ENCODE peak calls at places on chromosomes 6 and 20, in six cellular contexts. N, H, O, I, Y and K are unnamed samples.

GRCh38 chr20:24832518-24832917 is 116.6 kb upstream of the CST7 start:
- DNase-seq in N (no peak), I (no peak), H (no peak), Y (no peak), O (no peak), K (no peak)

GRCh38 chr20:15498926-15499325 is 1074.3 kb downstream of the KIF16B start:
- DNase-seq in Y (no peak), N (no peak), O (no peak), I (no peak), H (no peak), K (no peak)

GRCh38 chr6:51473996-51474975 is 613.1 kb downstream of the PKHD1 start:
- DNase-seq in Y (no peak), I (no peak), H (no peak), O (no peak), N (no peak), K (no peak)

GRCh38 chr6:34743625-34744293 is 13.5 kb upstream of the SNRPC start:
- DNase-seq in O (no peak), N (no peak), H (no peak), I (no peak), Y (no peak), K (no peak)

GRCh38 chr6:108768176-108768555 is 80.1 kb upstream of the ARMC2 start:
- DNase-seq in O (no peak), I (no peak), Y (no peak), N (no peak), H (no peak), K (no peak)

GRCh38 chr6:73739097-73739496 is 43.1 kb downstream of the CD109 start:
- DNase-seq in N (no peak), I (no peak), O (no peak), H (peak), Y (no peak), K (peak)

GRCh38 chr6:21748343-21749063 is 155.0 kb downstream of the SOX4 start:
- DNase-seq in I (no peak), Y (no peak), N (no peak), H (peak), O (no peak), K (peak)

GRCh38 chr6:72619883-72620696 is 1.8 kb upstream of the KCNQ5 start:
- DNase-seq in N (no peak), Y (peak), O (peak), I (peak), H (peak), K (peak)

GRCh38 chr6:157813757-157814455 is 9.1 kb upstream of the SNX9 start:
- DNase-seq in H (peak), O (no peak), I (peak), Y (no peak), N (peak), K (no peak)

DNA sequence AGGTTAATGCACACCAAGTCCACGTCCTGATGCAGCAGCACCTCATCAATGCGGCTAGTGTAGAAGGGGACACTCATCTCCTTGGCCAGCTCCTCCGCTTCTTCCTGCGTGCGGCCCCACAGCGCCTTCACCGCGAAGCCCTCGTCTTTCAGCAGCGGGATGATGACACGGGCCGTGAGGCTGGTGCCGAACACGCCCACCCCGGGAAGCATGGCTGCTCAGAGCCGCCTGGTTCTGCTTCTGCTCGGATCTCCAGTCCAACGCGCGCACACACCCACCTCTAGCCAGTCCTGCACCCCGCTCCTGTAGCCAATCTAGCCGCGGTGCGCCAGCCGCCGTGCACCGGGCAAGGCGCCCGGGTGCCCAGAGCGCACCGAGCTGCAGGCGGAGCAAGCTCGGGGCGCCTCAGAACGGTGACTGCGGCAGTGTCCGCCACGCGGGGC is 700 bp downstream of the GFOD1 start:
- DNase-seq in I (peak), H (peak), N (peak), O (peak), Y (peak), K (peak)
- TF ChIP-seq POLR2A in I (no peak), H (no peak), N (no peak), O (no peak), Y (peak), K (no peak)

GRCh38 chr6:164107297-164107995 is 692.9 kb downstream of the QKI start:
- DNase-seq in Y (no peak), N (no peak), H (no peak), O (no peak), I (no peak), K (no peak)
- TF ChIP-seq POLR2A in Y (no peak), N (no peak), H (no peak), O (no peak), I (no peak), K (no peak)

DNA sequence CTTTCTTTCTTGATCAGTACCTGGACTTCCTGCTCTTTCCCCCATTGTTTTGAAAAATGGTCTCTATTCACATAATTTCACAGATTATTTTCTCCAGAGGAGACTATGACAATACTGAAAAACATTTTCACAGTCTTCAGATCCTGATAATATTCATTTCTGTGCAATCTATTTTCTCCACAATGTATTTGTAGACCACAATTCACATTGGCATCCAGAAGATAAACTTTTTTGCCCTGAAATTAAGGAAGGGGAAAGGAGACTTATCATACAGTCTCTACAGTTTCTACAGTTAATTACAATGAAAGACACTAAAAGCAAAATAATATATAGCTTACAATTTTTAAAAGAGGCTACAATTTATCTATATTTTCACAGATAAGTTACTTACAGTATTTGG is 18.4 kb downstream of the LCA5 start:
- DNase-seq in I (no peak), H (no peak), O (no peak), Y (no peak), N (no peak), K (no peak)
- TF ChIP-seq POLR2A in I (no peak), H (no peak), O (no peak), Y (no peak), N (no peak), K (no peak)

DNA sequence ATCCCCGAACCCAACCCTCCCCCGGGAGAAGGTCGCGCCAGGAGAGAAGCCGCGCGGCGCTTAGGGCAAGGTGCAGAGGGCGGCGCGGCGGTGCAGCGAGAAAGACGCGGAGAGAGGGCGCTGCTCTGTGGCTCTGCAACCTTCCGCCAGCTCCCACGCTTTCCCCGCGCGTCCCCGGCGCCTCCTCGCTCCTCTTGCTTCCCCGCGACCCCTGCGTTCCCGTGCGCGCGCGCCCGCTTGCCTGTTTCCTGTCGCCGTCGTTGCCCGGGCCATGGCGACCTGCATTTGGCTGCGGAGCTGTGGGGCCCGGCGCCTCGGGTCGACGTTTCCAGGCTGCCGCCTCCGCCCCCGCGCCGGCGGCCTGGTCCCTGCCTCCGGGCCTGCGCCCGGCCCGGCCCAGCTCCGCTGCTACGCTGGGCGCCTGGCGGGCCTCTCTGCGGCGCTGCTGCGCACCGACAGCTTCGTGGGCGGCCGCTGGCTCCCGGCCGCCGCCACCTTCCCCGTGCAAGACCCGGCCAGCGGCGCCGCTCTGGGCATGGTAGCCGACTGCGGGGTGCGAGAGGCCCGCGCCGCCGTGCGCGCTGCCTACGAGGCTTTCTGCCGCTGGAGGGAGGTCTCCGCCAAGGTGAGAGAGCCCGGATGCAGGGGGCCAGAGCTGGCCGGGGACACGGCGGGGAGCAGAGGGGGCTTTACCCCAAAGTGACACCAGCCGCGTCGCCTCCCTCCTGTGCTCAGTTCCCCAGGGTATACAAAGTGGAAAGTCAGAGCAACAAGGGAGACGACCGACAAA is at the start of gene ALDH5A1:
- DNase-seq in I (peak), H (peak), O (peak), N (peak), Y (peak), K (peak)
- TF ChIP-seq POLR2A in I (no peak), H (no peak), O (no peak), N (peak), Y (no peak), K (peak)

GRCh38 chr20:38833154-38833856 is 27.8 kb downstream of the PPP1R16B start:
- DNase-seq in Y (no peak), H (no peak), O (no peak), I (no peak), N (no peak), K (no peak)

GRCh38 chr20:38831995-38832620 is 26.6 kb downstream of the PPP1R16B start:
- DNase-seq in O (no peak), H (no peak), N (no peak), I (no peak), Y (no peak), K (no peak)

GRCh38 chr20:38829296-38829875 is 23.9 kb downstream of the PPP1R16B start:
- DNase-seq in H (no peak), I (no peak), O (no peak), Y (no peak), N (no peak), K (no peak)

GRCh38 chr20:38830356-38830755 is 24.9 kb downstream of the PPP1R16B start:
- DNase-seq in H (no peak), O (no peak), N (no peak), I (no peak), Y (no peak), K (no peak)

DNA sequence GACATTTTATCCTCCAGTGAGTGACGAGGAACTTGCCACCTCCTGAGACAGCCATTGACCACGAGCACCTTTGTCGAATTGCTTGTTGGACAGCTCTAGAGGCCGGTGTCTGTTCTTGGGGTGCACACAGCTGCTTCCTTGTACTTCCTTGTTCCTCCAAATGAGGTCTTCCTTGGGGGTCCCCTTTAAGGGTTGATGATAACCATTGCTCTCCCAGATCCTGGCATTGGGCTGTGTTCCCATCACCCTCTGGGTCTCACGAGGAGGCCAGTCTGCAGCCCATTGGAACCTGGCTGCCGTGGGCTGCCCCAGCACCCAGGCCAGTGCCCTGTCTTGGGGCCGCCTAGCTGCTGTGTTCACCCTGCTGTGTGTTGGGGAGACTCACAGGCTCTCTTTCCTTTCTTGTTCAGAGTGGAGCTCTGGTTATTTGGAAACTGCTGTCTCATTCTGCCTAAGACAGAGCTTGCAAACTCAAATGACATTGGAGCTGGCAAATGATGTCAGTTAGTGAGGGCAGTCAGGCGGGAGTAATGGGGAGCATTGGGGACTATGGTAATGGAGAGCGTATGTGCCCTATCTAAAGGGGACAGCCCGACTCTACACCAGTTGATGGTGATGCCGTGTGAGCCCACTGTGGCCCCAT is 25.7 kb downstream of the PPP1R16B start:
- DNase-seq in I (no peak), H (no peak), N (no peak), O (no peak), Y (no peak), K (no peak)
- TF ChIP-seq POLR2A in I (no peak), H (no peak), N (no peak), O (no peak), Y (no peak), K (no peak)

GRCh38 chr6:31403283-31403989 is at the start of gene MICA:
- DNase-seq in I (peak), N (peak), H (peak), O (peak), Y (peak), K (peak)

GRCh38 chr6:31402324-31403282 is 792 bp upstream of the MICA start:
- DNase-seq in Y (no peak), O (peak), N (no peak), H (no peak), I (peak), K (no peak)

GRCh38 chr6:31399589-31400466 is 3.6 kb upstream of the MICA start:
- DNase-seq in N (peak), O (peak), H (peak), Y (peak), I (peak), K (peak)

GRCh38 chr6:31400467-31401289 is 2.7 kb upstream of the MICA start:
- DNase-seq in I (peak), O (peak), H (peak), N (peak), Y (no peak), K (peak)

GRCh38 chr6:31401403-31401802 is 2.0 kb upstream of the MICA start:
- DNase-seq in I (peak), N (peak), H (peak), Y (no peak), O (peak), K (peak)
- TF ChIP-seq POLR2A in I (peak), N (peak), H (no peak), Y (no peak), O (no peak), K (no peak)